ENCODE peak calls at places on chromosomes 2 and 18, in ten cellular contexts. J is RPMI8226; L is T-helper 9 cell; B is NCI-H2081; S is neural progenitor cell; H is anterior cingulate cortex; P is stimulated activated CD8-positive, alpha-beta memory T cell treated with anti-CD3 and anti-CD28 coated beads, Interleukin-4, amount 100 ng/mL, for 1 hour; U is BE2C; Y is activated T-helper 1 cell treated with Interleukin-2 at 50 U/mL for 16 hours; E is activated CD4-positive, alpha-beta T cell treated with anti-CD3 and anti-CD28 coated beads, Interleukin-2, amount 10 ng/mL, durations not matched to agents 24 days and 14 days. Q is an unnamed sample.

GRCh38 chr2:8608411-8608954 is 73.4 kb upstream of the ID2 start:
- DNase-seq in U (no peak), L (no peak), J (no peak), Y (no peak), B (no peak), E (peak; percentile 78), S (no peak), P (no peak), H (no peak), Q (no peak)

GRCh38 chr2:229715895-229716507 is 1.6 kb upstream of the DNER start:
- DNase-seq in S (peak; percentile 65), B (peak; percentile 56), Y (no peak), U (peak; percentile 48), J (peak; percentile 52), E (peak; percentile 74), P (no peak), L (no peak), H (peak; percentile 18), Q (peak; percentile 55)

GRCh38 chr2:121898483-121898882 is 143.0 kb downstream of the TSN start:
- DNase-seq in H (no peak), E (no peak), Y (no peak), L (no peak), U (no peak), P (no peak), B (no peak), S (no peak), J (no peak), Q (no peak)

GRCh38 chr18:58338961-58339722 is 289.7 kb downstream of the ALPK2 start:
- DNase-seq in B (no peak), E (no peak), P (no peak), Y (no peak), U (no peak), S (peak; percentile 75), J (no peak), L (no peak), H (no peak), Q (peak; percentile 62)

GRCh38 chr2:72183466-72183865 is 35.8 kb upstream of the CYP26B1 start:
- DNase-seq in J (no peak), B (no peak), P (no peak), U (no peak), Y (no peak), S (no peak), L (no peak), E (peak; percentile 27), H (no peak), Q (no peak)

GRCh38 chr2:152132321-152132720 is 33.5 kb upstream of the CACNB4 start:
- DNase-seq in S (no peak), B (no peak), L (no peak), E (no peak), J (no peak), U (no peak), P (no peak), Y (no peak), H (no peak), Q (no peak)

GRCh38 chr18:44185981-44186380 is 494.7 kb upstream of the SETBP1 start:
- DNase-seq in P (no peak), Y (no peak), J (no peak), U (no peak), E (no peak), H (no peak), S (no peak), L (no peak), B (no peak), Q (no peak)

GRCh38 chr2:12556762-12557161 is 160.0 kb upstream of the TRIB2 start:
- DNase-seq in L (no peak), S (no peak), Y (no peak), U (no peak), B (no peak), H (no peak), P (no peak), E (peak; percentile 62), J (no peak), Q (no peak)

GRCh38 chr2:58959996-58960395 is 718.9 kb upstream of the FANCL start:
- DNase-seq in U (peak; percentile 18), H (no peak), J (no peak), E (no peak), P (no peak), L (no peak), S (no peak), Y (no peak), B (no peak), Q (no peak)

GRCh38 chr2:149422337-149422990 is 92.1 kb downstream of the LYPD6 start:
- DNase-seq in H (no peak), Y (no peak), L (no peak), E (no peak), U (no peak), S (no peak), B (no peak), P (no peak), J (no peak), Q (no peak)

GRCh38 chr2:21800356-21800755 is 676.6 kb downstream of the TDRD15 start:
- DNase-seq in Y (no peak), U (no peak), H (no peak), L (no peak), E (no peak), P (no peak), S (no peak), B (no peak), J (no peak), Q (no peak)

GRCh38 chr2:96921561-96922303 is 51.9 kb upstream of the SEMA4C start:
- DNase-seq in J (no peak), E (no peak), P (no peak), U (no peak), Y (no peak), H (no peak), B (no peak), L (no peak), S (no peak), Q (no peak)

GRCh38 chr18:70380915-70381896 is 92.4 kb downstream of the SOCS6 start:
- DNase-seq in P (no peak), U (no peak), L (no peak), Y (no peak), E (no peak), B (peak; percentile 87), H (peak; percentile 74), S (peak; percentile 66), J (no peak), Q (peak; percentile 55)

GRCh38 chr2:195600796-195601195 is 56.2 kb upstream of the SLC39A10 start:
- DNase-seq in L (no peak), E (no peak), J (no peak), B (no peak), P (no peak), S (no peak), H (no peak), Y (no peak), U (no peak), Q (no peak)

GRCh38 chr2:236968101-236968886 is 117.4 kb upstream of the COPS8 start:
- DNase-seq in L (peak; percentile 40), E (peak; percentile 73), S (no peak), Y (no peak), H (no peak), B (no peak), J (no peak), P (no peak), U (no peak), Q (no peak)

GRCh38 chr2:101969723-101970122 is 22.0 kb upstream of the IL1R2 start:
- DNase-seq in Y (no peak), J (no peak), L (no peak), S (no peak), U (no peak), P (no peak), B (no peak), E (no peak), H (no peak), Q (peak; percentile 75)

GRCh38 chr2:1254662-1255372 is 158.4 kb upstream of the TPO start:
- DNase-seq in B (no peak), E (no peak), H (no peak), U (no peak), L (no peak), P (no peak), J (no peak), S (no peak), Y (no peak), Q (no peak)

GRCh38 chr2:67572721-67573485 is 175.8 kb downstream of the ETAA1 start:
- DNase-seq in P (no peak), H (no peak), B (no peak), U (no peak), L (no peak), S (no peak), J (no peak), Y (no peak), E (no peak), Q (no peak)

GRCh38 chr2:85886585-85886984 is 2.2 kb downstream of the ST3GAL5 start:
- DNase-seq in E (peak; percentile 70), L (no peak), Y (peak; percentile 10), S (no peak), H (peak; percentile 53), B (no peak), J (no peak), P (peak; percentile 13), U (no peak), Q (no peak)

Q was measured in H9.